ENCODE peak calls at places on chromosomes 16 and 17, in six cellular contexts. T is IMR-90, O is H1, L is neuronal stem cell, G is H9, H is trophoblast cell. P is an unnamed sample. For H3K4me1, the result is how much of the 10 kb centered on the place peaks cover.

GRCh38 chr17:44197980-44198720 is 1.5 kb downstream of the ATXN7L3 start:
- DNase-seq in L (no peak), H (no peak), O (no peak), G (no peak), T (peak), P (peak)

GRCh38 chr17:42428141-42428944 is 5.3 kb upstream of the CAVIN1 start:
- DNase-seq in H (peak), L (peak), G (peak), O (no peak), T (peak), P (peak)

GRCh38 chr17:10193632-10194031 is 4.8 kb downstream of the GAS7 start:
- DNase-seq in T (no peak), H (no peak), L (no peak), G (no peak), O (no peak), P (no peak)

GRCh38 chr17:61212655-61213054 is 187.0 kb upstream of the TBX2 start:
- DNase-seq in L (no peak), O (no peak), G (no peak), T (no peak), H (no peak), P (no peak)

GRCh38 chr17:44787271-44787940 is 28.6 kb downstream of the ADAM11 start:
- DNase-seq in G (peak), T (no peak), L (no peak), H (no peak), O (no peak), P (no peak)

GRCh38 chr16:65908568-65908967 is 457.9 kb upstream of the CDH5 start:
- DNase-seq in O (no peak), L (peak), T (no peak), G (peak), H (no peak), P (peak)

GRCh38 chr17:58960068-58960467 is 146.6 kb downstream of the TRIM37 start:
- DNase-seq in G (no peak), L (no peak), O (no peak), T (peak), H (peak), P (peak)

GRCh38 chr17:34368455-34369195 is 5.6 kb upstream of the CCL1 start:
- DNase-seq in T (no peak), O (no peak), L (no peak), H (no peak), G (no peak), P (no peak)

GRCh38 chr16:228917-229730 is at the start of gene LUC7L:
- DNase-seq in H (peak), O (peak), L (peak), G (peak), T (peak), P (peak)

GRCh38 chr16:230949-231348 is 1.7 kb upstream of the LUC7L start:
- DNase-seq in H (no peak), L (no peak), O (no peak), T (no peak), G (no peak), P (no peak)

GRCh38 chr16:229731-230281 is 557 bp upstream of the LUC7L start:
- DNase-seq in G (no peak), T (no peak), O (no peak), L (no peak), H (no peak), P (no peak)

GRCh38 chr16:239948-240277 is 5.3 kb downstream of the FAM234A start:
- DNase-seq in H (peak), G (no peak), O (no peak), L (no peak), T (peak), P (no peak)

DNA sequence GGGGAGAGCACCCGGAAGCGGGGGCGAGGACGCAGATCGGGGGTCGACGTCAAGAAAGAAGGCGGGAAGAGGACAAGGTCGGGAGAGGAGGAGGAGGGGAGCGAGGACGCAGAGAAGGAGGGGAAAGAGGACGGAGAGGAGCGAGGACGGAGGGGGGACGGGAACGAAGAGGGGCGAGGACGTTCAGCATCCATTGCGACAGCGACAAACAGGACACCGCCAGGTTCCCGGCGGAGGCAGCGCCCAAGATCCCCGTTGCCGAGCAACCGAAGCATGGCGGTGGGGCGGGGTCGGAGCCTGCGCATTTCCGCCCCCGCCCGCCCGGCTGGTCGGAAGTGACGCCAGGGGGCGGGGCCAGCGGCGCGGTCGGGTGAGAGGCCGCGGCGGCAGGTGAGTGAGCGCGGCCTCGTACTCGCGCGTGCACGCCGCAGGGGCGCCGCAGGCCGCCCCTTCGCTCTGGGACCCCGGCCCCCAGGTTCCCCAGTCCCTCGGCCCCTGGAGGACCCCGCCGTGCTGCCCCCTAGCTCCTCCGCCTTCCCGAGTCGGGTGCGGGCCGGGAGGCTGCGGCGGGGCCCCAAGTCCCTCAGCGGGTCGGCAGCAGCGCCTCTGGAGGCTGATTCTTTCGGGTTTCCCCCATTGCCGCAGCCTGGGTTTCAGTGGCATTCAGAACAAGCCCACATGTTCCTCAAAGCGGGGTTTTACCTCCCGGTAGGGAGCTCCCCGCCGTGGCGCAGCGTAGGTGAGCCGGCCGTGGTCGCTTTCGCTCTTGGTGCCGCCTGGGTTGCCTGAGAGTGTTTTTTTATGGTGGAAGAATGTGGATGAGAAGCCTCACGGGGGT is at the start of gene FAM234A:
- DNase-seq in L (peak), O (peak), H (peak), G (peak), T (peak), P (peak)
- H3K23ac ChIP-seq in L (peak), O (no peak), H (no peak), G (no peak), T (peak), P (no peak)

GRCh38 chr17:21284319-21285163 is at the start of gene MAP2K3:
- DNase-seq in L (peak), T (peak), H (peak), O (peak), G (peak), P (peak)
- H3K4me1 ChIP-seq in L (under half), T (under half), H (under half), O (under half), G (under half), P (under half)

DNA sequence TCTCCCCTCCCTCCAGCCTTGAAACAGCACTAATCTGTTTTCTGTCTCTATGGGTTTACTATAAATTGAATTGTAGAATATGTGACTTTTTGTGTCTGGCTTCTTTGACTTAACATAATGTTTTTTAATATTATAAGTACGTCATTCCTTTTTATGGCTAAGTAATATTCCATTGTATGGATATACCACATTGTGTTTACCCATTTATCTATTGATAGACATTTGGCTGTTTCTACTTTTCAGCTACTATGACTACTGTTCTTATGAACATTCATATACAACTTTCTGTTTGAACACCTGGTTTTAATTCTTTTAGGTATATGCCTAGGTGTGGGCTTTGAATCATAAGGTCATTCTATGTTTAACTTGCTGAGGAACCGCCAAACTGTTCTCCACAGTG is 961.9 kb downstream of the CDH8 start:
- DNase-seq in L (no peak), H (no peak), T (no peak), O (no peak), G (no peak), P (no peak)
- H3K18ac ChIP-seq in L (no peak), H (no peak), T (no peak), O (no peak), G (no peak), P (no peak)

DNA sequence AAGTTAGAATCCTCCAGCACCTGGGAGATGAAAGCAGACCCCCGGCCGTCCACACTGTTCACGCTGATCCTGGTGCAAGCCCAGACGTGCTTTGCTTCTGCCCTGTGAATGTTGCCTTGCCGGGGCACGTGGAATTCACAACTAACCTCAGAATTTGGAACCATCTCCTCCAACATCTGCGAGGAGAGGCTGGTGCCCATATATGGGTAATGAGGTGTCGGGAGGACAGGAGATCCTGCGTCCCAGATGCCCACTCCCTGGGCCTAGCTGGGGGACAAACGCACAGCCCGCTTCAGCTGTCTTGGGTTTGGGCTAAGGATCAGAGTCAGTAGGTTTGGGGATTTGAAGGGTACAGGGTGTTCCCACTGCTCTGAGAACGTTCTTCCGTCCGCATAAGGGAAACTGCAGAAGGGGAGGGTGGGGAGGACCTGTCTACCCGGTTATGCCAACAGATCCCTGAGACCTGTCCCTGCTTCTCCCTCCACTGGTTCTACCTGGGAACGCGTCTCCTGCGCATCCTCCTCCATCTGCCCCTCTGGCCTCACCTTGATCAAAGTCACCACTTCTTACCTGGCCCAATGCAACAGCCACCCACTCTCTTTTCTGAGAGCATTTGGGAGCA is 14.1 kb downstream of the PPL start:
- DNase-seq in G (no peak), L (no peak), T (no peak), H (no peak), O (no peak), P (no peak)
- H3K23ac ChIP-seq in G (no peak), L (no peak), T (no peak), H (no peak), O (no peak), P (no peak)

GRCh38 chr16:85062728-85063336 is 35.2 kb downstream of the KIAA0513 start:
- DNase-seq in O (no peak), T (no peak), H (no peak), G (no peak), L (no peak), P (no peak)
- H3K4me1 ChIP-seq in O (under half), T (under half), H (under half), G (under half), L (under half), P (under half)

GRCh38 chr16:84599528-84600202 is 18.2 kb downstream of the COTL1 start:
- DNase-seq in H (no peak), G (peak), L (peak), T (peak), O (peak), P (peak)
- H3K18ac ChIP-seq in H (no peak), G (no peak), L (no peak), T (peak), O (no peak), P (no peak)

DNA sequence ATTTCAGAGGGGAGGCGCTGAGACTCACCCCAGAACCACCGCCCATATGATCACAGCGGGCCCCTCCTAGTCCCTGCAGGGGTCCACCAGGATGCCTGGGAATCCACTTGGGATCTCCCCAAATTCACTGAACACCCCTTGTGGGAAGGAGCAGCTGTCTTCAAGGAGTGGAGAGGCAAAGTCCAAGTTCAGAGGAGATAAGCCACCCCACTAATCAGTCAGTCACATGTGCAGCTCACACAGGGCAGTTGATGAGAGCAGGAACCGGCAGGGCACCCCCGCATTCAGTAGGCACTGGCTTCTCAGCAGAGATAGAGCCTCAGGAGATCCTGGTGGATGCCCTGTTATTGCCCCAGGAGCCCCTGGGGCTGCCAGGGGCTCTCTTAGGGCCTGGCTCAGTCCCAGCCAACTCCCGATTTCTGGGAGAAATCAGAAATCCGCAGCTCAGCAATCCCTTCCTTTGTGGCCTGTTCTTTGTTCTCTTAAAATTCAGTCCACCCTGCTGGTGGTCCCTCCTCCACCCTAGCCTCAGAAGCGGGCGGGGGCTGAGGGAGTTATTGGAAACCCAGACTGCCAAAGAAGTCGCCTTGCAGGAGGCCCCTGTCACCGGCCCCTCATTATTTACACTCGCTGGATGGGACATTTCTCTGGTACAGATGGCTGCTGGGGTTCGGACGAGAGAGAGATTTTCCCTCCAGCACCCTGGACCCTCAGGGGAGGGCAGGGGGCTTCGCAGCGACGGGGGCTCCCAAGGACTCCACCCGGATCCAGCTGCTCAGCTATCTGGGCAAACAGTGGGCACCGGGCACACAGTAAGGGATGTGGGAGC is 1.9 kb downstream of the CDC42EP4 start:
- DNase-seq in L (peak), O (peak), H (no peak), G (no peak), T (no peak), P (no peak)
- H3K23ac ChIP-seq in L (no peak), O (no peak), H (no peak), G (no peak), T (peak), P (peak)

GRCh38 chr16:54425068-54425467 is 138.5 kb upstream of the IRX3 start:
- DNase-seq in T (no peak), H (no peak), L (no peak), O (no peak), G (no peak), P (no peak)
- H3K4me1 ChIP-seq in T (under half), H (under half), L (under half), O (under half), G (under half), P (under half)

P was measured in mesendoderm.